ENCODE peak calls at places on chromosomes 4 and X, in nine cellular contexts. A is pancreas; F is uterus; J is CD4-positive, alpha-beta memory T cell; T is CD8-positive, alpha-beta memory T cell; U is colonic mucosa; K is GM23248; B is right lobe of liver; M is mammary epithelial cell. Z is an unnamed sample.

GRCh38 chrX:115560211-115560977 is 580 bp upstream of the PLS3 start:
- DNase-seq in A (peak; percentile 18), F (no peak), J (no peak), T (no peak), U (peak; percentile 24), K (no peak), B (no peak), M (peak; percentile 81), Z (no peak)

GRCh38 chrX:151754042-151754419 is 19.5 kb downstream of the CNGA2 start:
- DNase-seq in A (peak; percentile 63), F (peak; percentile 22), J (no peak), T (no peak), U (no peak), K (peak; percentile 88), B (no peak), M (peak; percentile 79), Z (no peak)

GRCh38 chr4:67556426-67556825 is 2.1 kb upstream of the STAP1 start:
- DNase-seq in A (no peak), F (no peak), J (no peak), T (no peak), U (no peak), K (no peak), B (no peak), M (no peak), Z (no peak)

GRCh38 chr4:110344165-110344564 is 131.8 kb upstream of the ENPEP start:
- DNase-seq in A (no peak), F (no peak), J (no peak), T (no peak), U (peak; percentile 20), K (peak; percentile 10), B (no peak), M (no peak), Z (no peak)

GRCh38 chr4:82422616-82423015 is 7.6 kb downstream of the HNRNPDL start:
- DNase-seq in A (no peak), F (no peak), J (no peak), T (no peak), U (no peak), K (no peak), B (no peak), M (no peak), Z (no peak)

GRCh38 chrX:152245231-152245630 is 106.9 kb upstream of the MAGEA10 start:
- DNase-seq in A (no peak), F (no peak), J (no peak), T (no peak), U (no peak), K (peak; percentile 0), B (no peak), M (peak; percentile 0), Z (no peak)

GRCh38 chr4:2946812-2947600 is 16.2 kb downstream of the NOP14 start:
- DNase-seq in A (peak; percentile 4), F (no peak), J (no peak), T (no peak), U (no peak), K (no peak), B (peak; percentile 88), M (no peak), Z (no peak)

GRCh38 chr4:85779165-85779564 is 304.2 kb downstream of the ARHGAP24 start:
- DNase-seq in A (no peak), F (no peak), J (no peak), T (no peak), U (no peak), K (peak; percentile 80), B (no peak), M (no peak), Z (no peak)

GRCh38 chr4:106021737-106022410 is 126.6 kb downstream of the NPNT start:
- DNase-seq in A (no peak), F (no peak), J (no peak), T (no peak), U (no peak), K (no peak), B (no peak), M (no peak), Z (no peak)

GRCh38 chr4:170581322-170581721 is 491.6 kb upstream of the AADAT start:
- DNase-seq in A (no peak), F (no peak), J (no peak), T (no peak), U (no peak), K (no peak), B (no peak), M (no peak), Z (no peak)

GRCh38 chrX:136262241-136262640 is 11.0 kb upstream of the MAP7D3 start:
- DNase-seq in A (no peak), F (no peak), J (no peak), T (no peak), U (no peak), K (no peak), B (no peak), M (no peak), Z (no peak)

GRCh38 chrX:153321381-153322105 is at the start of gene PNMA6F:
- DNase-seq in A (no peak), F (no peak), J (no peak), T (no peak), U (no peak), K (no peak), B (no peak), M (no peak), Z (no peak)

GRCh38 chr4:151055539-151055938 is 40.5 kb upstream of the LRBA start:
- DNase-seq in A (no peak), F (no peak), J (no peak), T (no peak), U (no peak), K (no peak), B (no peak), M (no peak), Z (no peak)

GRCh38 chrX:154014429-154015380 is 5.0 kb downstream of the IRAK1 start:
- DNase-seq in A (no peak), F (no peak), J (no peak), T (no peak), U (no peak), K (no peak), B (no peak), M (no peak), Z (no peak)

GRCh38 chrX:103488332-103488731 is 31.0 kb downstream of the RAB40A start:
- DNase-seq in A (no peak), F (no peak), J (no peak), T (no peak), U (no peak), K (peak; percentile 46), B (no peak), M (no peak), Z (no peak)

GRCh38 chr4:174580597-174580996 is 58.3 kb upstream of the HPGD start:
- DNase-seq in A (no peak), F (no peak), J (no peak), T (no peak), U (no peak), K (peak; percentile 15), B (no peak), M (no peak), Z (no peak)

GRCh38 chr4:174579421-174579820 is 57.1 kb upstream of the HPGD start:
- DNase-seq in A (no peak), F (no peak), J (no peak), T (no peak), U (no peak), K (no peak), B (no peak), M (no peak), Z (no peak)

GRCh38 chr4:174575436-174575835 is 53.1 kb upstream of the HPGD start:
- DNase-seq in A (no peak), F (no peak), J (no peak), T (no peak), U (no peak), K (no peak), B (no peak), M (no peak), Z (no peak)

GRCh38 chr4:174582463-174582862 is 60.2 kb upstream of the HPGD start:
- DNase-seq in A (no peak), F (no peak), J (no peak), T (no peak), U (no peak), K (no peak), B (no peak), M (no peak), Z (no peak)

DNA sequence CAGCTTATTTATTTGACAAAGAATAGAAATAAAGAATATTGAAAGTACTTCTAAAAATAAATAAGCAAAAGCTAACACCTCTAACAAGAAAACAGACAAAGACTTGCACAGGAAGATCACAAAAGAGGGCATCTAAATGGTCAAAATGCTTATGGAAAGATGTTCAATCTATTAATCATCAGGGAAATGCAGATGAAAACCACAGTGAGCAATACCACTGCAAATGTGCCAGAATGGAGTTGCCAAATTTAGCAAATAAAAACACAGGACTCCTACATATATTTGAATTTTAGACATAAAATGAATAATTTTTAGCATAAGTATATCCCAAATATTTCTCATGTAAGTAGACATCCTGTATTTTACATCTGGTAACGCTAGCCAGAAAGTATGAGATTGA is 56.1 kb upstream of the HPGD start:
- DNase-seq in A (no peak), F (no peak), J (no peak), T (no peak), U (no peak), K (peak; percentile 70), B (no peak), M (peak; percentile 35), Z (no peak)
- H3K27ac ChIP-seq in A (no peak overlapping the region), F (no peak overlapping the region), J (no peak overlapping the region), T (no peak overlapping the region), U (no peak overlapping the region), K (no peak overlapping the region), B (no peak overlapping the region), M (no peak overlapping the region), Z (no peak overlapping the region)

GRCh38 chr4:184409911-184410692 is 64.2 kb downstream of the IRF2 start:
- DNase-seq in A (no peak), F (no peak), J (no peak), T (peak; percentile 39), U (no peak), K (no peak), B (no peak), M (no peak), Z (no peak)
- H3K27ac ChIP-seq in A (no peak overlapping the region), F (no peak overlapping the region), J (peak overlapping the region; percentile 19), T (no peak overlapping the region), U (no peak overlapping the region), K (no peak overlapping the region), B (peak overlapping the region; percentile 18), M (no peak overlapping the region), Z (no peak overlapping the region)

DNA sequence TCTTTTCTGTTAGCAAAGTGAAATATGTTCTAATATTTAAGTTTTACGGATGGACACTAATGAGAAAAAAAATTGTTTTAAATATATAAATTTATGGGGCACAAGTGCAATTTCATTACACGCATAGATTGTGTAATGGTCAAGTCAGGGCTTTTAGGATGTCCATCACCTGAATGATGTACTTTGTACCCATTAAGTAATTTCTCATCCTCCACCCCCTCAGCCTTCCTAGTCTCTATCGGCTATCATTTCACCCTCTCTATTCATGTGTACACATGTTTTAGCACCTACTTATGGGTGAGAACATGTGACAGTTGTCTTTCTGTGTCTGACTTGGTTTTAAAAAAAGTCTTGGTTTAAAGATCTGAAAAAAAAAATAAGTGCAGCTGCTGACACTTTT is 616.0 kb downstream of the IQCM start:
- DNase-seq in A (no peak), F (no peak), J (no peak), T (no peak), U (no peak), K (no peak), B (no peak), M (no peak), Z (no peak)
- H3K27ac ChIP-seq in A (no peak overlapping the region), F (no peak overlapping the region), J (no peak overlapping the region), T (no peak overlapping the region), U (no peak overlapping the region), K (no peak overlapping the region), B (no peak overlapping the region), M (no peak overlapping the region), Z (no peak overlapping the region)

DNA sequence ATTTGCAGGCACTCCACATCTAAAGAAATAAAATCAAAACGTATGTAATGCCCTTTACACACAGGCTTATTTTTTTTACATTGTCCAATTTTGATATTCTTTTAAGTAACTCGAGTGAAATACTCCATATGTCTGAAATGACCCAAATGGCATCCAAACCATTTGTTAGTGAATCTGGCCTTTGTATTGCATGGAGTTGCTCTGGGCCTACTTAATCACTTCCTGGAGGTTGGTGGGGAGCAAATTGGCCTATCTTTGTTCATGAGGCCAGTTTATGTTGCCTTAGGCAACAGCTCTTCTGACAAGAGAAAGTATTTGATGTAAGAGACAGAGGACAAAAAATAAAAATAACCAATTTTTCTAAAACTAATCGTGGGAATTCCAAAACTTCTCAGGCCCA is 47.6 kb upstream of the TMEM131L start:
- DNase-seq in A (no peak), F (no peak), J (no peak), T (no peak), U (no peak), K (peak; percentile 21), B (no peak), M (peak; percentile 14), Z (no peak)
- H3K27ac ChIP-seq in A (no peak overlapping the region), F (no peak overlapping the region), J (no peak overlapping the region), T (no peak overlapping the region), U (no peak overlapping the region), K (peak overlapping the region; percentile 9), B (no peak overlapping the region), M (no peak overlapping the region), Z (no peak overlapping the region)

Z was measured in substantia nigra.